ENCODE peak calls at places on chromosomes 3 and 15, in five cellular contexts. One of them, this sample, is unnamed.

GRCh38 chr3:135582800-135583199 is 382.7 kb upstream of the PPP2R3A start:
- DNase-seq in germinal center: no peak
- DNase-seq in choroid plexus epithelial cell: no peak
- DNase-seq in NCI-H2171 treated with DMSO at 0.1 percent for 48 hours: no peak
- DNase-seq in NCI-H345: no peak
- DNase-seq in this sample: no peak

GRCh38 chr3:123652346-123652984 is 67.6 kb upstream of the HACD2 start:
- DNase-seq in choroid plexus epithelial cell: peak; percentile 84
- DNase-seq in NCI-H345: peak; percentile 38
- DNase-seq in germinal center: peak; percentile 42
- DNase-seq in NCI-H2171 treated with DMSO at 0.1 percent for 48 hours: peak; percentile 74
- DNase-seq in this sample: peak; percentile 78

GRCh38 chr3:13012228-13012691 is 61.0 kb downstream of the IQSEC1 start:
- DNase-seq in NCI-H345: no peak
- DNase-seq in germinal center: peak; percentile 68
- DNase-seq in NCI-H2171 treated with DMSO at 0.1 percent for 48 hours: no peak
- DNase-seq in choroid plexus epithelial cell: no peak
- DNase-seq in this sample: peak; percentile 46

GRCh38 chr3:11140713-11141104 is 13.6 kb upstream of the HRH1 start:
- DNase-seq in NCI-H345: no peak
- DNase-seq in germinal center: no peak
- DNase-seq in NCI-H2171 treated with DMSO at 0.1 percent for 48 hours: no peak
- DNase-seq in choroid plexus epithelial cell: no peak
- DNase-seq in this sample: no peak

GRCh38 chr15:59148160-59148810 is 43.3 kb downstream of the CCNB2 start:
- DNase-seq in NCI-H345: no peak
- DNase-seq in choroid plexus epithelial cell: peak; percentile 25
- DNase-seq in NCI-H2171 treated with DMSO at 0.1 percent for 48 hours: no peak
- DNase-seq in germinal center: no peak
- DNase-seq in this sample: no peak

GRCh38 chr15:65189102-65189740 is 4.1 kb upstream of the CLPX start:
- DNase-seq in germinal center: no peak
- DNase-seq in choroid plexus epithelial cell: peak; percentile 79
- DNase-seq in NCI-H2171 treated with DMSO at 0.1 percent for 48 hours: peak; percentile 75
- DNase-seq in NCI-H345: peak; percentile 5
- DNase-seq in this sample: peak; percentile 61

GRCh38 chr3:6807967-6808588 is 52.8 kb upstream of the GRM7 start:
- DNase-seq in choroid plexus epithelial cell: peak; percentile 1
- DNase-seq in NCI-H345: peak; percentile 74
- DNase-seq in germinal center: no peak
- DNase-seq in NCI-H2171 treated with DMSO at 0.1 percent for 48 hours: no peak
- DNase-seq in this sample: no peak

GRCh38 chr3:42010530-42010929 is 48.6 kb upstream of the ULK4 start:
- DNase-seq in choroid plexus epithelial cell: no peak
- DNase-seq in NCI-H345: no peak
- DNase-seq in NCI-H2171 treated with DMSO at 0.1 percent for 48 hours: peak; percentile 88
- DNase-seq in germinal center: no peak
- DNase-seq in this sample: no peak

GRCh38 chr15:69158201-69158842 is 2.1 kb upstream of the GLCE start:
- DNase-seq in choroid plexus epithelial cell: no peak
- DNase-seq in NCI-H2171 treated with DMSO at 0.1 percent for 48 hours: no peak
- DNase-seq in germinal center: no peak
- DNase-seq in NCI-H345: no peak
- DNase-seq in this sample: no peak

GRCh38 chr3:188706176-188706575 is 465.6 kb upstream of the TPRG1 start:
- DNase-seq in choroid plexus epithelial cell: peak; percentile 18
- DNase-seq in NCI-H345: no peak
- DNase-seq in germinal center: no peak
- DNase-seq in NCI-H2171 treated with DMSO at 0.1 percent for 48 hours: peak; percentile 30
- DNase-seq in this sample: no peak